ENCODE peak calls at places on chromosomes 13 and 19, in five cellular contexts. Y, Q, K, H and E are unnamed samples.

GRCh38 chr19:940591-941291 is 14.9 kb downstream of the ARID3A start:
- DNase-seq in Y (no peak), Q (no peak), K (peak), H (peak), E (no peak)

GRCh38 chr13:46492946-46493345 is 60.0 kb upstream of the LRCH1 start:
- DNase-seq in Y (peak), Q (peak), K (no peak), H (no peak), E (peak)

GRCh38 chr19:15252398-15253018 is 20.3 kb upstream of the EPHX3 start:
- DNase-seq in Y (peak), Q (peak), K (peak), H (no peak), E (no peak)

GRCh38 chr19:44303976-44304568 is 753 bp downstream of the ZNF235 start:
- DNase-seq in Y (peak), Q (peak), K (no peak), H (no peak), E (peak)

GRCh38 chr13:50459046-50459445 is 384.4 kb downstream of the DLEU7 start:
- DNase-seq in Y (no peak), Q (no peak), K (no peak), H (no peak), E (no peak)

GRCh38 chr13:89457977-89458376 is 1786.8 kb downstream of the SLITRK5 start:
- DNase-seq in Y (no peak), Q (peak), K (no peak), H (no peak), E (peak)

GRCh38 chr13:46211116-46211515 is 612 bp upstream of the LRRC63 start:
- DNase-seq in Y (no peak), Q (no peak), K (no peak), H (no peak), E (no peak)

GRCh38 chr19:1510442-1510806 is 2.4 kb downstream of the ADAMTSL5 start:
- DNase-seq in Y (peak), Q (no peak), K (no peak), H (no peak), E (no peak)

GRCh38 chr19:18518639-18519038 is 3.2 kb downstream of the ELL start:
- DNase-seq in Y (no peak), Q (no peak), K (no peak), H (no peak), E (no peak)

GRCh38 chr13:108561152-108561551 is 68.3 kb upstream of the MYO16 start:
- DNase-seq in Y (no peak), Q (no peak), K (no peak), H (no peak), E (no peak)

GRCh38 chr13:99288069-99288468 is 19.1 kb downstream of the GPR183 start:
- DNase-seq in Y (no peak), Q (no peak), K (no peak), H (no peak), E (no peak)

GRCh38 chr19:7985481-7985911 is 19.9 kb downstream of the ELAVL1 start:
- DNase-seq in Y (no peak), Q (no peak), K (no peak), H (no peak), E (no peak)

GRCh38 chr19:15237759-15238638 is 5.8 kb upstream of the EPHX3 start:
- DNase-seq in Y (no peak), Q (no peak), K (no peak), H (no peak), E (no peak)

GRCh38 chr13:41222259-41222852 is 28.0 kb upstream of the KBTBD7 start:
- DNase-seq in Y (peak), Q (peak), K (peak), H (peak), E (peak)

GRCh38 chr19:34201133-34201532 is 28.8 kb downstream of the LSM14A start:
- DNase-seq in Y (no peak), Q (no peak), K (no peak), H (no peak), E (no peak)

GRCh38 chr13:46121597-46122163 is 16.8 kb upstream of the CPB2 start:
- DNase-seq in Y (no peak), Q (no peak), K (no peak), H (no peak), E (no peak)

GRCh38 chr19:28737021-28737525 is 475.9 kb downstream of the UQCRFS1 start:
- DNase-seq in Y (peak), Q (peak), K (no peak), H (no peak), E (peak)

GRCh38 chr13:26785845-26786630 is 25.5 kb upstream of the GPR12 start:
- DNase-seq in Y (peak), Q (peak), K (no peak), H (peak), E (no peak)

GRCh38 chr19:1854542-1855039 is 6.3 kb upstream of the REXO1 start:
- DNase-seq in Y (peak), Q (peak), K (no peak), H (peak), E (no peak)

GRCh38 chr19:2734589-2735288 is 5.1 kb downstream of the SLC39A3 start:
- DNase-seq in Y (no peak), Q (no peak), K (no peak), H (no peak), E (no peak)

GRCh38 chr13:39875583-39875982 is 220.1 kb downstream of the COG6 start:
- DNase-seq in Y (no peak), Q (peak), K (no peak), H (no peak), E (no peak)

GRCh38 chr19:12841094-12841493 is 2.8 kb downstream of the MAST1 start:
- DNase-seq in Y (peak), Q (no peak), K (no peak), H (peak), E (no peak)

GRCh38 chr13:30846311-30846710 is 59.8 kb upstream of the MEDAG start:
- DNase-seq in Y (no peak), Q (peak), K (no peak), H (no peak), E (no peak)

GRCh38 chr19:15702590-15702930 is 25.3 kb upstream of the OR10H2 start:
- DNase-seq in Y (no peak), Q (peak), K (peak), H (peak), E (no peak)

GRCh38 chr13:27667946-27668345 is 46.3 kb downstream of the POLR1D start:
- DNase-seq in Y (no peak), Q (no peak), K (no peak), H (no peak), E (no peak)

GRCh38 chr13:114115796-114116195 is 16.6 kb downstream of the RASA3 start:
- DNase-seq in Y (no peak), Q (no peak), K (peak), H (no peak), E (no peak)

DNA sequence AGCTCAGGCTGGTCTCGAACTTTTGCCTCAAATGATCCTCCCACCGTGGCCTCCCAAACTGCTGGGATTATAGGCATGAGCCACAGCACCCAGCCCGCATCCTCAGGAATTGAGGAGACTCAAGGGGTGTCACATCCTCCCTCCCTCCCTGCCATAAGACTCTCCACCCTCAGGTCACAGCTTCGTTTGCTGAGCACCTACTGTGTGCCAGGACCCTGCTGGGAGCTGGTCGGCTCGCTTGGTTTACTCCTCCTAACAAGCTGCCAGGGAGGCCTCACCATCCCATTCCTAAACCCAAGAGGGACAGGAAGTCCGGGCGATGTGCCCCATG is 3.0 kb downstream of the UBXN6 start:
- DNase-seq in Y (no peak), Q (no peak), K (no peak), H (no peak), E (no peak)
- H3K4me3 ChIP-seq in Y (no peak), Q (peak), K (no peak), H (no peak), E (no peak)

GRCh38 chr19:11361037-11361770 is 6.0 kb downstream of the PLPPR2 start:
- DNase-seq in Y (peak), Q (no peak), K (no peak), H (peak), E (no peak)
- TF ChIP-seq CTCF in Y (peak), Q (no peak), K (no peak), H (no peak), E (no peak)

GRCh38 chr19:11479470-11480080 is 1.3 kb downstream of the ELAVL3 start:
- DNase-seq in Y (peak), Q (no peak), K (no peak), H (no peak), E (no peak)
- H3K4me3 ChIP-seq in Y (peak), Q (no peak), K (no peak), H (no peak), E (no peak)

GRCh38 chr19:42325896-42326771 is 699 bp downstream of the MEGF8 start:
- DNase-seq in Y (no peak), Q (no peak), K (no peak), H (no peak), E (no peak)

GRCh38 chr19:42323473-42323851 is 2.0 kb upstream of the MEGF8 start:
- DNase-seq in Y (peak), Q (no peak), K (no peak), H (no peak), E (no peak)

GRCh38 chr19:42323852-42324654 is 1.4 kb upstream of the MEGF8 start:
- DNase-seq in Y (peak), Q (no peak), K (no peak), H (no peak), E (no peak)

GRCh38 chr19:42325308-42325895 is at the start of gene MEGF8:
- DNase-seq in Y (peak), Q (peak), K (peak), H (peak), E (peak)

DNA sequence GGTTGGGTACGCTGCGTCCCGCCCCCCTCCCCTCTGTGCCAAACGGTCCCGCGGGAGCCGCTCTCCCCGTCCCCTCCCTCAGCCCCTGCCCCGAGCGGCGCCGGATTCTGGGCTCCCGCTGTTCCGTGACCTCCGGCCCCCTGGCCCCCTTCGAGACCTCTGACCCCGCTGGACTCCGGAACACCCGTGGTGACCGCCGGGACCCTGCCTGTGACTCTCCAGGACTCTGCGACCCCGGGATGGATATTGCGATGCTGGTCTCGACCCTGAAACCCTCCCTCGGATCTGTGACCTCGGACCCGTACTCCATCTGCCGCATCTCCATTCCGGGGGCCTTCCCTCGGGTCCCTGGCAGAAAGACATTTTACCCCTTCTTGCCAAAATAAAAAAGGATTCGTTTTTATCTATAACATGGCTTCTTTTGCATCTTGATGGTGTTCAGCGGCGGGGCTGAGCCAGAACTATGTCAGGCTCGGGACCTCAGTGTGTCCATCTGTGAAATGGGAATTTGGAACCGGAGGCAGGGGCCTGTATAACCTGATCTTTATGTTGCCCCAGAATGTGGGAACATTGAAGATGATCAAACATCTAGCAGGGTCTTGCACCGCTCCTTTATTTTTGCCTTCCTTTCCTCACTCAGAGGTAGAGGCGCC is 654 bp upstream of the MEGF8 start:
- DNase-seq in Y (peak), Q (no peak), K (peak), H (no peak), E (no peak)
- TF ChIP-seq CTCF in Y (no peak), Q (peak), K (peak), H (no peak), E (no peak)

GRCh38 chr19:4181053-4181508 is 1.3 kb downstream of the SIRT6 start:
- DNase-seq in Y (no peak), Q (no peak), K (no peak), H (no peak), E (no peak)
- H3K4me3 ChIP-seq in Y (peak), Q (peak), K (no peak), H (no peak), E (peak)

GRCh38 chr19:58368561-58369360 is 6.2 kb upstream of the ZNF497 start:
- DNase-seq in Y (no peak), Q (no peak), K (no peak), H (no peak), E (no peak)
- TF ChIP-seq CTCF in Y (no peak), Q (no peak), K (no peak), H (no peak), E (no peak)

DNA sequence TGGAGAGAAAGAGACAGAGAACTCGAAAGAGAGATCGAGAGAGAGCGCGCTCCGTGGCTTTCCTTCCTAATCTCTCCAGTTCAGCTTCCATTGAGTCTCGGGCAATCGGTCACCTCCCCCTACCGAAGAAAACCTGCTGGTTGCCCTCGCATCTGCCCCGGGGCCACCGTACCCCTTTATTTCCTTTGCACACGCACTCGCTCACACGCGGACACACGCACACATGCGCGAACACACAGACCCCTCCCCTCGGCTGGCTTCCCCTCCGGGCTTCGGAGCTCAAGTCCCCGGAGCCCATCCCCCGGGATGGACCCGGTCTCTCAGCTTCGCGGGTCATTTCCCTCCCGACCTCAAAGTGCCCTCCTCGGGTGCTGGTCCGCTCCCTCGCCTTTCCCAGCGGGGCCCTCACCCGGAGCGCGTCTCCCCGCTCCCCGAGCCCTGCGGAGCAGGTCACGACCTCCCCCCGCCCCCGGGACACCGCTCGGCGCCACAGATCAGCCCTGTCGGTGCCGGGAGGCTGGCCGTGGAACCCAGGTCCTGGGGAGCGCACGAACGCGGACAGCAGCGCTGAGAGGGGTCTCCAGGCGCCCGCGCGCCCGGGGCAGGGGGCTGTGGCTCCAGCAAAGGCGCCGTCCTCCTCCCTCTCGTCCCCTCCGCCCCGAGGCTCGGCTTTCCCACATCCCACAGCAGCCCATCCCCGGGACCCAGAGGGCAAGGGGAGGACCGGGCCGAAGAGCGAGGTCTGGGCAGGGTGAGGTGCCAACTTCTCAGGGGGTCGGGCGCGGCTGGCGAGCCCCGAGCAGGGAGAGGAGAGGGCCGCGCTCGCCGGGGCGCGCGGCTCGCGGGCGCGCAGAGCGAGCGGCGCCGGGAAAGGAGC is 1.8 kb downstream of the DACH1 start:
- DNase-seq in Y (peak), Q (no peak), K (peak), H (peak), E (no peak)
- H3K4me3 ChIP-seq in Y (peak), Q (peak), K (peak), H (peak), E (peak)

GRCh38 chr19:17236414-17236716 is 9.4 kb downstream of the NR2F6 start:
- DNase-seq in Y (no peak), Q (no peak), K (no peak), H (no peak), E (no peak)

GRCh38 chr19:17237747-17238706 is 7.7 kb downstream of the NR2F6 start:
- DNase-seq in Y (no peak), Q (no peak), K (no peak), H (no peak), E (no peak)

GRCh38 chr19:17234911-17235617 is 9.0 kb downstream of the OCEL1 start:
- DNase-seq in Y (peak), Q (peak), K (peak), H (peak), E (no peak)

GRCh38 chr19:17236831-17237543 is 8.7 kb downstream of the NR2F6 start:
- DNase-seq in Y (no peak), Q (no peak), K (no peak), H (no peak), E (no peak)

DNA sequence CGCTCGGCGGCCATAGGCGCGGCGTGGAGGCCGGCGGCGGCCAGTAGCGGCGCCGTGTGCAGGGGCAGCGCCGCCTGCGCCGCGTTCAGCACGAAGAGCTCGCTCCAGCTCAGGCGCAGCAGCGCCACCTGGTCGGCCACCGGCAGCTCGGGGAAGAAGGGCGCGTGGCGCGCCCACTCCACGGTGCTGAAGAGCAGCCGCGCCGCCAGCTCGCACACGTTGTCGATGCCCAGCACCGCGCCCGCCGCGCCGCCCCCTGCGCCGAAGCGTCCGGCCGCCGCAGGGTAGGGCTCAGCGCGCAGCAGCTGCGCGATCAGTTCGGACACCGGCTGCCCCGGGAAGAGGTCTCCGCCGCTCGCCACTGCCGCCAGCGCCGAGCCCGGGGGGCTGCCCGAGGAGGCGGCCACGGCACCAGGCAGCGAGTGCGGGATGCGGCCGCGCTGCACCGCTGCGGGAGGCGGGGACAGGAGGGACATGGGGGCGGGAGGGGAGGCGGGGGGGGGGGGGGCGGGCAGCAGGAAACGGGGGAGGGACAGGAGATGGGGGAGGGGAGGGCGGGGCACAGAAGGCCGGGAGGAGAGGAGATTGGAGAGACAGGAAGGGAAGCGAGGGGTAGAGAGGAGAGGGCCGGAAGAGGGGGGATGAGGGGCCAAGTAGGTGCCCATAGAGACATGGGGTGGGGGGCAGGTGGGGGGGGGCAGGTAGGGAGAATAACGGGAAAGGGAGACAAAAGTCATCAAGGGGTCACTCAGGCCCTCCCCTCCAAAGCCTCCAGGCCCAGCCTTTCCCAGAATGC is 9.8 kb downstream of the OCEL1 start:
- DNase-seq in Y (peak), Q (peak), K (peak), H (peak), E (no peak)
- TF ChIP-seq CTCF in Y (peak), Q (peak), K (peak), H (peak), E (peak)